ENCODE peak calls at places on chromosomes 12 and 14, in ten cellular contexts. J, I, W, O, B, Q, G, M, E and F are unnamed samples. For H3K27me3, the result is how much of the 10 kb centered on the place peaks cover.

GRCh38 chr12:100672075-100672592 is 98.7 kb downstream of the GAS2L3 start:
- DNase-seq in I (no peak), O (no peak), E (no peak), G (no peak), Q (peak), J (no peak), B (peak), M (peak), W (no peak), F (no peak)

GRCh38 chr12:6767301-6767591 is 1.1 kb downstream of the PTMS start:
- DNase-seq in J (no peak), B (no peak), G (no peak), W (no peak), Q (no peak), O (no peak), E (no peak), M (no peak), I (no peak), F (no peak)

GRCh38 chr14:80996049-80996901 is 40.9 kb downstream of the TSHR start:
- DNase-seq in E (no peak), W (no peak), I (peak), J (no peak), G (peak), O (no peak), B (no peak), Q (peak), M (no peak), F (peak)

GRCh38 chr14:79011091-79011919 is 841.1 kb downstream of the NRXN3 start:
- DNase-seq in I (peak), W (no peak), Q (peak), G (no peak), B (no peak), E (no peak), J (no peak), M (peak), O (no peak), F (no peak)

GRCh38 chr14:37447883-37448391 is 147.1 kb downstream of the FOXA1 start:
- DNase-seq in B (no peak), Q (no peak), O (no peak), I (no peak), J (no peak), W (no peak), E (no peak), G (no peak), M (no peak), F (no peak)

GRCh38 chr12:72246370-72246769 is 25.8 kb upstream of the TRHDE start:
- DNase-seq in M (no peak), E (no peak), B (no peak), G (no peak), I (no peak), W (no peak), J (no peak), Q (no peak), O (no peak), F (no peak)

GRCh38 chr12:71439613-71440392 is at the start of gene LGR5:
- DNase-seq in W (no peak), E (no peak), B (peak), G (peak), Q (peak), O (no peak), J (peak), I (peak), M (no peak), F (no peak)

GRCh38 chr12:106425061-106425706 is 67.6 kb downstream of the POLR3B start:
- DNase-seq in M (no peak), J (no peak), E (no peak), B (no peak), Q (peak), G (no peak), O (no peak), W (no peak), I (no peak), F (no peak)

GRCh38 chr12:115791331-115791730 is 486.2 kb downstream of the MED13L start:
- DNase-seq in B (no peak), Q (no peak), G (peak), J (no peak), E (no peak), M (no peak), O (no peak), W (no peak), I (no peak), F (no peak)

GRCh38 chr14:51487848-51488247 is 163.9 kb upstream of the FRMD6 start:
- DNase-seq in O (no peak), B (no peak), I (no peak), W (no peak), M (no peak), Q (no peak), J (no peak), G (no peak), E (no peak), F (no peak)

DNA sequence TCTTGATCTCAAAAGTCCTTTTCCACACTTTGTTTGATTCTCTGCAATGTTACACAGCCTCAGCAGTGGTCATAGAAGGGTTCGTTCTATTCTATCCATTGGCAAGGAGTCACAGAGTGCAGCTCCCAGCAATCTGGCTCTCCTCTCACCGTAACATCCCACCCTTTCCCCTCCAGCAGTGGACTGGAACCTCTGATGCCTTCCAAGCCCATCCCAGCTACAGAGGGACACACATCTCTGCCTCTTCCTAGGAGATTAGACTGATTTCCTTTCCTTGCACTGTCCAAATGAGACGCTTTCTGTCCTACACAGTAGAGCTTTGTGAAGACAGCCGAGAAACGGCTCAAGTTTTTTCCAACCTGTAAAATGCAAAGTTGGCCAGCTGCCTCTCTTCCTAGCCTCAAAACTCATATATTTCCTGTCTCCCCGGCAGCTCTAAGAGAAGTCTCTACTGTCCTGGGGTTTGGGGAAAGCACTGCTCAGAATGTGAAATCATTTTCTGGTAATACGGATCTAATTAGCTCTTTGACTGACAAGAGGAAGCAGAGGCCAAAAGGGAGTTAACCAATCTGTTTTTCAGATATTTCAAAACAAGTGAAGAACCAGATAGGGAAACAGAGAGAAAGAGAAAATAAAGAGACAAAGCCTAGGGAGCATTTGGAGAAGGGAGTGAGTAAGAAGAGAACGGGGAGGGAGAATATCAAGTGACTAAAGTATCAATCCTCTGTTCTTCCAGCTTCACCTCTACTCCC is 528 bp downstream of the NINJ2 start:
- DNase-seq in Q (no peak), G (no peak), W (no peak), J (no peak), E (no peak), O (no peak), I (no peak), B (no peak), M (no peak), F (no peak)
- H3K4me3 ChIP-seq in Q (no peak), G (no peak), W (peak), J (no peak), E (peak), O (no peak), I (no peak), B (no peak), M (no peak), F (peak)

GRCh38 chr12:57603323-57603722 is 1.3 kb upstream of the DTX3 start:
- DNase-seq in B (no peak), I (no peak), Q (no peak), J (no peak), W (no peak), M (no peak), O (no peak), G (no peak), E (no peak), F (no peak)

GRCh38 chr12:57603758-57604453 is 718 bp upstream of the DTX3 start:
- DNase-seq in M (no peak), E (peak), Q (no peak), G (peak), B (peak), W (no peak), J (no peak), O (peak), I (no peak), F (no peak)

GRCh38 chr12:57605308-57606015 is 838 bp downstream of the DTX3 start:
- DNase-seq in O (no peak), I (peak), B (no peak), E (no peak), G (peak), Q (peak), J (no peak), M (no peak), W (no peak), F (no peak)

GRCh38 chr12:57606016-57606311 is 1.3 kb downstream of the DTX3 start:
- DNase-seq in Q (no peak), B (no peak), I (no peak), J (no peak), O (no peak), E (no peak), G (no peak), W (no peak), M (no peak), F (no peak)

DNA sequence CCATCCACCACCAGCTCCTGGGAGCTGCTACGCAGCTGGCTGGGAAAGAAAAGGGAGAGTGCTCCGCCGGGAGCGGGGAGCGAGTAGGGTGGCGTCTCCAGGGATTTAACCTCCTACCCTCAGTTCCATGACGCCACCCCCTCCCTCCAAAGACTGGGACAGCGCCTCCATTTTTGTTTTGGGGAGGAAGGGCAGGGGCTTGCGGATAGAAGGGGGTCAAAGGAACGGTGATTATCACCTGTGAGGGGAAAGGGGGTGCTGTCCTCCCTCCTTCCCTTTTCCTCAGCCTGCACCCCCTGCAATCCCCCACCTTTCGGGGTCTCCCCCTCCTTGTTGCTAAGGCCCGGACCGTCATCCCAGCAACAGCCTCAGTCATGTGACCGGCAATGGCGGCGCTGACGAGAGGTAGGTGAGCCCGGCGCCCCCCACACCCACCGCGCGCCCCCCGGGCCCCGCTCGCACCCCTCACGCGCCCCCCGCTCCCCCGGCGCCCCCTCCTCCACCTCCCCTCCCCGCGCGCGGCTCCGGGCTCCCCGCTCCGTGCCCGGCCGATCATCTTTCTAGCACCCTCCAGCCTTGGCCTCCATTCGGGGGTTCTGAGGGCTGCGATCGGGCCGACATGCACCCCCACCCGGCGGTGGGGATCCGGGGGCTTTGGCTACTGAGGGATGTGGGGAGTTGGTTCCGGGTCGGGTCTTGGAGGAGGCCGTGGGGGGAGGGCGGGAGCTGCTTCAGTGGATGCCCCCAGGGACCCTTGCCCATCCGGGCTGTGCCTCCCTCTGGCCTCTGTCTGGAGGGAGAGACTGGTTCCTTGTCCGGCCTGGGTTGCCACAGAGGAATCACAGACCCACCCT is at the start of gene DTX3:
- DNase-seq in E (peak), O (peak), Q (peak), M (no peak), W (no peak), I (peak), J (no peak), G (peak), B (peak), F (peak)
- H3K27me3 ChIP-seq in E (under half), O (under half), Q (under half), M (under half), W (under half), I (under half), J (under half), G (under half), B (under half), F (under half)

GRCh38 chr12:132446535-132447326 is 43.2 kb upstream of the FBRSL1 start:
- DNase-seq in O (no peak), E (no peak), Q (peak), W (no peak), I (no peak), G (no peak), M (no peak), B (no peak), J (no peak), F (no peak)
- H3K4me3 ChIP-seq in O (no peak), E (peak), Q (peak), W (no peak), I (no peak), G (no peak), M (no peak), B (peak), J (no peak), F (no peak)

DNA sequence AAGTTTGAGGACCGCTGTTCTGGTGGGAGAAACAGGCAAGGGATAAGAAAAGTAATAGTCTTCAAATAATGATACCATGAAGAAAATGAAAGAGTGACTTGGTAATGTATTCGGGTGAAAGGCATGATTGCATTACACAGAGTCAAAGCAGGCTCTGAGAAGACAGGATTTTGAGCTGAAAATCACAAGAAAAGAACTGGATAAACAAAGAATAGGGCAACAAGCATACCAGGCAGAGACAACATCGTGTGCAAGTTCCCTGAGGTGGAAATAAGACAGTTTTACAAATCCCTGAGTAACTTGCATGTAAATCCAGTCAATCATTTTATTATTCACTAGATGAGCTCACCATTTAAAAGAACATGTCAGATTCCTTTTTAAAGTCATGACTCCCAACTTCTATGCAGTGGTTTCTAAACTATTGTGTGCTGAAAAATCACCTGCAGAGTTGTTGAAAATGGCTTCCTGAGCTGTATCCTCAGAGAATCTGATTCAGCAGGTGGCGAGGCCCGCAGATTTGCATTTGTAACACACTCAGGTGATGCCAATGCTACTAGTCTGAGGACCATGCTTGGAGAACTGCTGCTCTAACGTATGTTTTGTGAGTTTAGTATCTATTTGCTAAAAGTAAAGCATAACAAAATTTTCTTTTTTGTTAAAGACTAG is 133.0 kb upstream of the ABCD2 start:
- DNase-seq in J (no peak), O (no peak), B (no peak), Q (peak), W (no peak), E (no peak), I (no peak), G (no peak), M (peak), F (no peak)
- H3K27me3 ChIP-seq in J (under half), O (under half), B (under half), Q (under half), W (under half), E (under half), I (under half), G (under half), M (under half), F (under half)